ENCODE peak calls at places on chromosome 5, in seven cellular contexts. F is GM23248; A is PC-9; I is CD4-positive, CD25-positive, alpha-beta regulatory T cell; B is body of pancreas; S is MM.1S; K is right atrium auricular region. E is an unnamed sample. For H3K4me1, the result is how much of the 10 kb centered on the place peaks cover.

GRCh38 chr5:171980729-171981128 is 25.7 kb downstream of the FBXW11 start:
- DNase-seq in F (no peak), I (no peak), S (no peak), B (no peak), K (no peak), A (no peak), E (no peak)

GRCh38 chr5:79845448-79846197 is 145.4 kb downstream of the MTX3 start:
- DNase-seq in S (no peak), B (no peak), F (peak), A (no peak), K (peak), I (no peak), E (peak)

GRCh38 chr5:178113141-178113787 is at the start of gene N4BP3:
- DNase-seq in A (peak), I (peak), B (peak), S (peak), F (peak), K (no peak), E (peak)

GRCh38 chr5:57684299-57684702 is 201.7 kb upstream of the ACTBL2 start:
- DNase-seq in I (no peak), K (no peak), S (no peak), B (no peak), F (no peak), A (no peak), E (no peak)

GRCh38 chr5:88683506-88684135 is 199.4 kb downstream of the MEF2C start:
- DNase-seq in K (no peak), B (no peak), F (peak), A (no peak), I (no peak), S (peak), E (peak)

GRCh38 chr5:72552041-72552557 is 44.9 kb upstream of the ZNF366 start:
- DNase-seq in K (no peak), F (peak), I (no peak), B (no peak), A (no peak), S (no peak), E (peak)

GRCh38 chr5:170681013-170681433 is 102.5 kb upstream of the GABRP start:
- DNase-seq in K (no peak), S (peak), B (peak), I (no peak), A (no peak), F (peak), E (peak)

GRCh38 chr5:176438959-176439757 is 9.0 kb upstream of the FAF2 start:
- DNase-seq in I (no peak), B (no peak), S (no peak), A (peak), K (no peak), F (peak), E (peak)

GRCh38 chr5:54388411-54388810 is 67.1 kb upstream of the HSPB3 start:
- DNase-seq in I (no peak), B (no peak), S (no peak), A (no peak), K (no peak), F (peak), E (no peak)

GRCh38 chr5:93035194-93035593 is 545.8 kb downstream of the NR2F1-AS1 start:
- DNase-seq in I (no peak), K (no peak), A (no peak), F (no peak), S (no peak), B (no peak), E (no peak)

GRCh38 chr5:153476767-153477166 is 13.7 kb upstream of the GRIA1 start:
- DNase-seq in A (no peak), B (no peak), S (no peak), K (no peak), F (peak), I (no peak), E (peak)

GRCh38 chr5:138927979-138928378 is 52.8 kb upstream of the LRRTM2 start:
- DNase-seq in I (no peak), B (peak), S (no peak), K (peak), A (no peak), F (no peak), E (no peak)

GRCh38 chr5:138763037-138763778 is 10.0 kb downstream of the CTNNA1 start:
- DNase-seq in K (no peak), S (no peak), A (no peak), B (no peak), F (no peak), I (no peak), E (no peak)

GRCh38 chr5:137935190-137935589 is 45.9 kb downstream of the PKD2L2 start:
- DNase-seq in B (no peak), F (no peak), I (no peak), S (no peak), A (no peak), K (no peak), E (no peak)

GRCh38 chr5:71640408-71640807 is 53.3 kb downstream of the MCCC2 start:
- DNase-seq in B (no peak), K (no peak), A (no peak), I (no peak), F (no peak), S (no peak), E (no peak)

GRCh38 chr5:125659316-125660071 is 763.7 kb upstream of the GRAMD2B start:
- DNase-seq in K (no peak), F (no peak), B (no peak), I (no peak), S (no peak), A (no peak), E (no peak)

GRCh38 chr5:141371572-141372475 is 1.8 kb downstream of the PCDHGB3 start:
- DNase-seq in I (no peak), B (no peak), S (no peak), F (no peak), A (no peak), K (no peak), E (no peak)

GRCh38 chr5:31593676-31594075 is 45.3 kb upstream of the PDZD2 start:
- DNase-seq in F (no peak), K (no peak), B (no peak), S (no peak), I (no peak), A (no peak), E (no peak)

GRCh38 chr5:71666321-71666720 is 52.8 kb upstream of the CARTPT start:
- DNase-seq in I (no peak), B (no peak), K (no peak), F (no peak), A (no peak), S (no peak), E (no peak)

GRCh38 chr5:143311428-143311827 is 92.1 kb downstream of the NR3C1 start:
- DNase-seq in K (no peak), F (peak), A (peak), B (no peak), S (no peak), I (no peak), E (peak)

GRCh38 chr5:73234156-73234555 is 61.2 kb downstream of the TMEM174 start:
- DNase-seq in I (no peak), S (no peak), K (no peak), A (no peak), F (no peak), B (no peak), E (no peak)

GRCh38 chr5:132779961-132780360 is 2.9 kb upstream of the SEPTIN8 start:
- DNase-seq in F (no peak), I (no peak), B (no peak), S (no peak), K (no peak), A (no peak), E (no peak)

GRCh38 chr5:108681079-108681921 is 66.4 kb upstream of the FER start:
- DNase-seq in K (no peak), A (peak), S (peak), B (peak), I (no peak), F (peak), E (peak)

GRCh38 chr5:62717211-62717927 is 138.8 kb downstream of the LRRC70 start:
- DNase-seq in B (no peak), I (no peak), S (no peak), F (no peak), K (no peak), A (no peak), E (no peak)

GRCh38 chr5:14407746-14408175 is 173.8 kb upstream of the OTULINL start:
- DNase-seq in I (no peak), S (no peak), A (no peak), F (peak), B (no peak), K (no peak), E (no peak)

GRCh38 chr5:81180780-81181179 is 52.3 kb upstream of the CKMT2 start:
- DNase-seq in B (no peak), I (no peak), A (no peak), F (no peak), S (no peak), K (no peak), E (no peak)

GRCh38 chr5:77239126-77239741 is 28.8 kb downstream of the PDE8B start:
- DNase-seq in K (no peak), I (no peak), A (no peak), B (no peak), S (peak), F (peak), E (peak)

GRCh38 chr5:143217065-143217803 is 186.3 kb downstream of the NR3C1 start:
- DNase-seq in I (no peak), B (no peak), S (no peak), A (no peak), K (no peak), F (peak), E (no peak)

GRCh38 chr5:171739246-171739645 is 46.4 kb upstream of the SMIM23 start:
- DNase-seq in F (no peak), S (no peak), I (no peak), A (no peak), K (no peak), B (no peak), E (no peak)

GRCh38 chr5:153223376-153223775 is 267.1 kb upstream of the GRIA1 start:
- DNase-seq in I (no peak), K (no peak), A (no peak), B (no peak), S (no peak), F (peak), E (no peak)

GRCh38 chr5:74767579-74767913 is 497 bp downstream of the NSA2 start:
- DNase-seq in K (no peak), S (peak), A (peak), B (no peak), F (peak), I (peak), E (peak)

GRCh38 chr5:150306775-150307174 is 4.1 kb upstream of the ARSI start:
- DNase-seq in B (no peak), I (no peak), S (no peak), K (no peak), F (no peak), A (no peak), E (no peak)

GRCh38 chr5:34789021-34789531 is 49.9 kb upstream of the TTC23L start:
- DNase-seq in I (no peak), A (no peak), B (no peak), S (no peak), F (peak), K (no peak), E (no peak)

GRCh38 chr5:168978500-168978899 is 322.4 kb downstream of the SLIT3 start:
- DNase-seq in B (no peak), I (no peak), A (no peak), S (no peak), F (no peak), K (no peak), E (no peak)

GRCh38 chr5:68171101-68171558 is 44.4 kb upstream of the PIK3R1 start:
- DNase-seq in A (no peak), K (peak), I (no peak), S (no peak), B (no peak), F (peak), E (no peak)

GRCh38 chr5:6583049-6583880 is 49.6 kb downstream of the NSUN2 start:
- DNase-seq in B (no peak), A (no peak), F (peak), I (no peak), K (peak), S (peak), E (no peak)

GRCh38 chr5:113147088-113147487 is 170.5 kb downstream of the DCP2 start:
- DNase-seq in A (no peak), F (peak), I (no peak), S (no peak), B (no peak), K (no peak), E (no peak)

GRCh38 chr5:177194278-177194677 is 60.7 kb downstream of the NSD1 start:
- DNase-seq in I (no peak), B (no peak), S (no peak), K (no peak), A (peak), F (peak), E (peak)

GRCh38 chr5:132053483-132053882 is 7.0 kb upstream of the IL3 start:
- DNase-seq in F (no peak), K (no peak), S (no peak), I (no peak), B (no peak), A (no peak), E (no peak)

DNA sequence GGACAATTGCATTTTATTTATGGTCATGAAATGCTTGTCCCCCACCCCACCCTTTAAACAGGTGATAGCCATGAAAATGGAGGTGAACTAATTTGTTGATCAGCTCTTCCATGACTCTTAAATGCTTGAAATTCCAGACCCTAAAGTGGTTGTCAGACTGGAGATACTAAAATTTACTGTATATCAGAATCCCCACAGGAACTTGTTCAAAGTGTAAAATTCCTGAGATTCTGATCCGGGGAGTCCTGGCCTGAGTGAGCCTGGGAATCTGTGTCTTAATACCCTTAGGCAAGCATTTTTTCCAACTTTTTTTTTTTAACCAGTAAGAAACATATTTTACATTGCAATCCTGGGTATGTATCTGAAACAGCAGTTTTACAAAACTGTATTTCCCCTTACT is 4.7 kb downstream of the SKP2 start:
- DNase-seq in F (peak), K (no peak), A (no peak), I (no peak), S (no peak), B (no peak), E (no peak)
- H3K4me1 ChIP-seq in F (under half), K (under half), A (under half), I (under half), S (under half), B (under half), E (under half)

GRCh38 chr5:161420526-161420925 is 126.0 kb downstream of the GABRB2 start:
- DNase-seq in B (no peak), S (no peak), F (no peak), I (no peak), A (no peak), K (no peak), E (no peak)
- H3K4me3 ChIP-seq in B (no peak), S (no peak), F (no peak), I (no peak), A (no peak), K (no peak), E (no peak)

GRCh38 chr5:126847318-126848221 is 70.6 kb downstream of the LMNB1 start:
- DNase-seq in B (no peak), F (no peak), K (no peak), S (no peak), I (no peak), A (no peak), E (no peak)
- H3K4me1 ChIP-seq in B (under half), F (under half), K (under half), S (under half), I (under half), A (under half), E (under half)

GRCh38 chr5:1856596-1857255 is 26.0 kb downstream of the IRX4 start:
- DNase-seq in F (no peak), I (no peak), A (no peak), S (no peak), B (no peak), K (no peak), E (no peak)
- H3K4me3 ChIP-seq in F (no peak), I (no peak), A (no peak), S (no peak), B (no peak), K (no peak), E (no peak)

DNA sequence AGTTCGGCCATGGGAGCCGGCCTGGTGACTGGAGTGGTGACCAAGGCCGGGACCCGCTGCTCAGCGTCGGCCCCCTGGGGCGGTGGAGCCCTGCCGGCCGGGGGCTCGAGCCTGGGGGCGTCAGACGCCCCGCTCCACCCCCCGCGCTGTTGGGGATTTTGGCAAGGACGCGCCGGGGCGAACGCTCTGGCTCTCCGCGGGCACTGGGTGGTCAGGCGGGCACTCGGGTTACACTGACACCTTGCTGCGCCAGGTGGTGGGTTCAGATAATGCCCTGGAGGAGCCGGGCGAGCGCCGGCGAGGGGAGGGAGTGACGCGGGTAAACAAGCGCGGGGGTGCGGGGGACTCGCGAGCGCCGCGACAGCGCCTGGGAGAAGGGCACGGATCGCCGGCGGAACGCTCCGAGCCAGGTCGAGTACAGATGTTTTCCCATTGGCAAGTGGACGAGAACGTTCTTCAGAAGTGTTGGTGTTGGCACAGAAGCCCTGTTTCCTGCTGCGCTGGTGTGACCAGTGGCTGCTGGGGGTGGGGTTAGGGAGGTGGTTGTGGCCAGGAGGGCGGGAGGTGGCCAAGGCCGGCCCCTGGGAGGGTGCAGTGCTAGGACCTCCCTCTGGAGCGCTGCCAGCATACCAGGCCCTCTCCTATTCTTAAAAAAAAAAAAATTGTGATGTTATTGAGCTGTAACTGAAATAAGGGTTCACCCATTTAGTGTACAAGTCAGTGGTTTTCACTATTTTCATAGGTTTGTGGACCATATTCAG is 773 bp downstream of the SQSTM1 start:
- DNase-seq in I (peak), S (peak), A (peak), K (peak), B (peak), F (peak), E (peak)
- H3K4me1 ChIP-seq in I (half or more), S (under half), A (half or more), K (half or more), B (half or more), F (under half), E (under half)

GRCh38 chr5:173946353-173946752 is 42.6 kb upstream of the C5orf47 start:
- DNase-seq in I (no peak), S (no peak), F (no peak), K (no peak), B (no peak), A (no peak), E (no peak)

GRCh38 chr5:173954671-173955605 is 34.0 kb upstream of the C5orf47 start:
- DNase-seq in A (no peak), S (peak), B (peak), I (no peak), K (no peak), F (peak), E (peak)

GRCh38 chr5:173953528-173954090 is 35.4 kb upstream of the C5orf47 start:
- DNase-seq in K (no peak), A (no peak), F (peak), B (no peak), I (no peak), S (no peak), E (peak)

DNA sequence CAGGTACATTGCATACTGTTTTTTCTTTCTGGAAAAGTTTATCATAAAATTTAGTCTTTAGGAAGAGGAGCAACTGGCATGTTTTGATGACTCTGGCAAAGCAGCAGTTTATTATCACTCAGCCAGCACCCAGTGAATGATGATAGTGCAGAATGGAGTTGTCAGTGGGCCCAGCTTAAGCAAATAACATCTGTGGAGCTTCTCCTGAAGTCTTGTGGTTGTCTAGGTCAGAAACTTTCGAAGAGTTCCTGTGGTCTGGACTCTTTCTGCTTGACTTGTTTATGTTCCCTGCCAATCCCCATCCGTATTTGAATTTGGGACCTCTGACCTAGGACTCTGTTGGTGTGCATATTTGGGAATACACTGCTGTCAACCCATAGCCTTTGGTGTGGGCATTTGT is 38.1 kb upstream of the C5orf47 start:
- DNase-seq in F (no peak), B (no peak), K (no peak), I (no peak), S (no peak), A (no peak), E (no peak)
- H3K4me3 ChIP-seq in F (no peak), B (no peak), K (no peak), I (no peak), S (no peak), A (no peak), E (no peak)

DNA sequence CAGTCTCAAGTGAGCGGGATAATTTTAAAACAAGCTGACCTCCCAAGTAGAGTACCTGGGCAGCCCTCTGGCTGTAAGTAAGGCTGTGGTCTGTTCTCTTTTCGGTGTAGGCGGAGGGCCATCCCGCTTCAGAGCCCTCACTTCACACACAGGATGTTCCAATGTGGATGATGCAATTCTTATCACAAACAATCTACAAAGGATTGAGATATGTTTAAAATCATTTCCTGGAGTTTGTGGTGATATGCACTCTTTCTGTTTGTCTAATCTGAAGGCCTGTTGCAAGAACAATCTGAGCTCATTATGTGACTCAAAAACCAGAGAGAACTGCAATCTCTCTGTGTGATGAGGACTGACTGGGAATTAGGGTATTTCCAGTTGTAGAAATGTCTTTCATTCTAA is 42.5 kb downstream of the ITGA2 start:
- DNase-seq in B (no peak), F (peak), K (no peak), I (no peak), A (peak), S (no peak), E (peak)
- H3K4me1 ChIP-seq in B (under half), F (half or more), K (under half), I (under half), A (half or more), S (under half), E (half or more)

GRCh38 chr5:159049844-159050318 is 49.8 kb downstream of the EBF1 start:
- DNase-seq in B (no peak), I (no peak), A (no peak), S (no peak), F (peak), K (no peak), E (peak)
- H3K4me3 ChIP-seq in B (no peak), I (no peak), A (no peak), S (no peak), F (peak), K (no peak), E (no peak)